ENCODE peak calls at places on chromosome 14, in seven cellular contexts. K is fibroblast of lung, Z is mammary epithelial cell, P is endodermal cell, I is neuronal stem cell, S is colonic mucosa, J is SK-N-SH. V is an unnamed sample. For H3K36me3, the result is how much of the 10 kb centered on the place peaks cover.

GRCh38 chr14:64417042-64417770 is 29.1 kb downstream of the MTHFD1 start:
- DNase-seq in S (no peak), P (no peak), I (no peak), K (peak), Z (no peak), J (no peak), V (no peak)

GRCh38 chr14:59020382-59020781 is 168.1 kb upstream of the DAAM1 start:
- DNase-seq in S (no peak), J (peak), Z (peak), P (no peak), I (no peak), K (peak), V (no peak)

GRCh38 chr14:49972840-49973239 is 80.0 kb downstream of the ARF6 start:
- DNase-seq in S (peak), Z (peak), I (no peak), K (peak), J (no peak), P (no peak), V (no peak)

GRCh38 chr14:63551338-63551737 is 8.2 kb upstream of the PPP2R5E start:
- DNase-seq in I (no peak), Z (peak), K (peak), P (no peak), S (no peak), J (no peak), V (no peak)

GRCh38 chr14:32692441-32692840 is 246.2 kb upstream of the NPAS3 start:
- DNase-seq in S (no peak), I (no peak), K (peak), J (no peak), P (no peak), Z (no peak), V (no peak)

GRCh38 chr14:38079268-38079667 is 128.4 kb upstream of the SSTR1 start:
- DNase-seq in P (no peak), S (no peak), Z (no peak), J (no peak), K (no peak), I (no peak), V (no peak)

GRCh38 chr14:24130717-24131548 is 474 bp downstream of the FITM1 start:
- DNase-seq in K (no peak), J (peak), P (no peak), S (no peak), I (no peak), Z (no peak), V (no peak)

GRCh38 chr14:81464253-81465001 is 64.3 kb upstream of the STON2 start:
- DNase-seq in K (peak), J (peak), S (peak), I (peak), Z (peak), P (peak), V (no peak)

GRCh38 chr14:23916038-23916437 is 37.5 kb upstream of the DHRS4 start:
- DNase-seq in J (no peak), I (no peak), S (no peak), P (no peak), Z (no peak), K (no peak), V (no peak)

GRCh38 chr14:26730929-26731618 is 133.2 kb upstream of the NOVA1 start:
- DNase-seq in J (peak), K (peak), Z (no peak), S (peak), I (peak), P (peak), V (no peak)

GRCh38 chr14:22463763-22464173 is 125.3 kb downstream of the DAD1 start:
- DNase-seq in Z (no peak), P (no peak), K (no peak), I (no peak), J (no peak), S (no peak), V (no peak)

GRCh38 chr14:104143521-104144452 is 5.4 kb downstream of the KIF26A start:
- DNase-seq in J (peak), P (peak), S (no peak), I (no peak), Z (no peak), K (no peak), V (peak)

GRCh38 chr14:24556756-24557155 is 19.3 kb downstream of the CTSG start:
- DNase-seq in J (no peak), Z (peak), K (peak), P (no peak), I (no peak), S (no peak), V (no peak)

GRCh38 chr14:68146812-68147211 is 327.2 kb downstream of the RAD51B start:
- DNase-seq in J (no peak), Z (peak), P (no peak), I (no peak), K (peak), S (no peak), V (no peak)

GRCh38 chr14:89773644-89774316 is 180.8 kb downstream of the EFCAB11 start:
- DNase-seq in K (peak), P (peak), S (no peak), Z (no peak), J (no peak), I (no peak), V (no peak)

GRCh38 chr14:23578560-23579310 is at the start of gene JPH4:
- DNase-seq in P (peak), Z (no peak), K (no peak), J (peak), S (no peak), I (no peak), V (no peak)

GRCh38 chr14:102140027-102140749 is 491 bp downstream of the WDR20 start:
- DNase-seq in I (peak), J (peak), Z (peak), P (peak), K (peak), S (peak), V (no peak)

GRCh38 chr14:75995372-75996041 is 9.9 kb downstream of the IFT43 start:
- DNase-seq in Z (no peak), J (no peak), K (no peak), S (no peak), I (no peak), P (peak), V (peak)

GRCh38 chr14:105888151-105888550 is 361.8 kb downstream of the TMEM121 start:
- DNase-seq in S (no peak), I (no peak), J (no peak), P (peak), Z (no peak), K (no peak), V (no peak)

GRCh38 chr14:22908601-22909000 is 10.3 kb downstream of the RBM23 start:
- DNase-seq in P (no peak), Z (no peak), S (no peak), K (no peak), I (no peak), J (no peak), V (no peak)

GRCh38 chr14:94412671-94413638 is 24.6 kb upstream of the SERPINA1 start:
- DNase-seq in I (no peak), S (no peak), P (peak), K (no peak), J (no peak), Z (peak), V (no peak)

GRCh38 chr14:82710257-82710841 is 1176.7 kb upstream of the SEL1L start:
- DNase-seq in S (peak), I (peak), J (peak), K (peak), P (peak), Z (peak), V (no peak)

GRCh38 chr14:53193193-53193592 is 40.1 kb upstream of the DDHD1 start:
- DNase-seq in K (peak), J (no peak), Z (no peak), S (no peak), I (no peak), P (no peak), V (no peak)

GRCh38 chr14:24307575-24308341 is at the start of gene CIDEB:
- DNase-seq in K (peak), Z (no peak), I (peak), P (peak), S (peak), J (peak), V (no peak)

GRCh38 chr14:105528859-105529505 is 2.6 kb downstream of the TMEM121 start:
- DNase-seq in I (no peak), J (no peak), P (no peak), Z (no peak), K (no peak), S (no peak), V (peak)

GRCh38 chr14:89388853-89389252 is 28.2 kb downstream of the FOXN3 start:
- DNase-seq in P (peak), K (no peak), Z (no peak), S (no peak), I (no peak), J (no peak), V (no peak)

GRCh38 chr14:106551265-106551664 is 1024.9 kb downstream of the TMEM121 start:
- DNase-seq in K (no peak), Z (no peak), S (no peak), J (no peak), I (no peak), P (no peak), V (no peak)

GRCh38 chr14:106811167-106811566 is 1284.8 kb downstream of the TMEM121 start:
- DNase-seq in K (no peak), Z (no peak), P (no peak), I (no peak), S (no peak), J (no peak), V (no peak)

GRCh38 chr14:60254176-60254575 is 5.2 kb downstream of the PPM1A start:
- DNase-seq in P (no peak), K (no peak), Z (no peak), I (no peak), J (no peak), S (peak), V (no peak)

GRCh38 chr14:69669375-69669774 is 58.0 kb downstream of the SUSD6 start:
- DNase-seq in S (no peak), I (no peak), K (no peak), P (no peak), Z (no peak), J (no peak), V (no peak)
- H3K4me3 ChIP-seq in S (no peak), I (no peak), K (no peak), P (no peak), Z (no peak), J (no peak), V (no peak)

GRCh38 chr14:51552768-51553426 is 98.8 kb upstream of the FRMD6 start:
- DNase-seq in S (no peak), J (peak), K (peak), I (no peak), Z (peak), P (no peak), V (peak)

GRCh38 chr14:51554339-51554920 is 97.3 kb upstream of the FRMD6 start:
- DNase-seq in Z (peak), P (no peak), I (no peak), S (no peak), K (peak), J (no peak), V (no peak)

GRCh38 chr14:51554953-51555352 is 96.8 kb upstream of the FRMD6 start:
- DNase-seq in J (no peak), K (peak), S (no peak), P (no peak), I (no peak), Z (no peak), V (no peak)

GRCh38 chr14:51548187-51548586 is 103.5 kb upstream of the FRMD6 start:
- DNase-seq in J (no peak), K (peak), I (no peak), S (no peak), Z (no peak), P (no peak), V (no peak)

DNA sequence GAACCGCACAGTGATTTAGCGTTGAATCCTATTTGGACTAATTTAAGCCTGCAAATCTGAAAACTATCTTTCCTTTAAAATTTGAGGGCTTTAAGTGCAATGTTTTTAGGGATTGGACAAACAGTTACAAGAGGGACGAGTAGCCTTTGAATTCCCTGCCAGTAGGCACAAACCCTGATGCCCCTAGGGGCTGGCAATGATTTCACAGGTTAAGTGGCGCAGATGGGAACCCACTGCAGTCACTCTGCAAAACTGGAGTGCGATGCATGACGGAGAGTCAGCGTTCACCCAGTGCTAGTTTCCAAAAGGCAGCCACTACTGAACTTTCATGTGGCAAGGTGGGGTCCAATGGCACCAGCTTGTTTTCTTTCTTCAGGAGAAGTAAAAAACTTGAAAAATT is 99.4 kb upstream of the FRMD6 start:
- DNase-seq in I (no peak), K (no peak), P (no peak), S (no peak), Z (no peak), J (peak), V (no peak)
- H3K9ac ChIP-seq in I (no peak), K (no peak), P (no peak), S (no peak), Z (no peak), J (no peak), V (no peak)

GRCh38 chr14:55626131-55626530 is 46.1 kb downstream of the KTN1 start:
- DNase-seq in Z (no peak), K (no peak), I (no peak), J (no peak), S (no peak), P (no peak), V (no peak)
- H3K36me3 ChIP-seq in Z (under half), K (under half), I (half or more), J (half or more), S (under half), P (half or more), V (under half)

DNA sequence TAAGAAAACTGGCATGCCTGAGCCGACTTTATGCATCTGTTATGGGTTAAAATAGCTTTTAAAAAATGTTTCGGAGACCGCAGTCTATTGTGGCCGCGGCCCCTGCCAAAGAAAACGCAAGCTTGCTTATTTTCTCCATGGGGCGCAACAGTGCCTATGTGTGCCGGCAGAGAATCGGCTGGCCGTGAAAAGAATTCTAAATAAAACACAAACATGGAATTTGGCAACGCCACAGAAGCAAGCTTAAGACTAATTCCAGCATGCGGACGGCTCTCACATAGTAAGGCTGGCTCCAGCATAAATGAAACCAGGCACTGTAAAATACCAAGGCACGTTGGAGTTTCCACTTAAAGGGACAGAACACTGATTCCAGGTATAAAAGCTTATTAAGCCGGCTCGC is 56.7 kb downstream of the BCL11B start:
- DNase-seq in P (no peak), Z (peak), J (no peak), I (no peak), S (no peak), K (peak), V (no peak)
- H3K4me3 ChIP-seq in P (no peak), Z (peak), J (no peak), I (no peak), S (no peak), K (no peak), V (peak)

GRCh38 chr14:57400556-57401494 is 10.4 kb downstream of the NAA30 start:
- DNase-seq in I (no peak), J (no peak), S (no peak), K (no peak), P (no peak), Z (no peak), V (no peak)
- H3K9ac ChIP-seq in I (no peak), J (no peak), S (no peak), K (no peak), P (no peak), Z (no peak), V (no peak)

DNA sequence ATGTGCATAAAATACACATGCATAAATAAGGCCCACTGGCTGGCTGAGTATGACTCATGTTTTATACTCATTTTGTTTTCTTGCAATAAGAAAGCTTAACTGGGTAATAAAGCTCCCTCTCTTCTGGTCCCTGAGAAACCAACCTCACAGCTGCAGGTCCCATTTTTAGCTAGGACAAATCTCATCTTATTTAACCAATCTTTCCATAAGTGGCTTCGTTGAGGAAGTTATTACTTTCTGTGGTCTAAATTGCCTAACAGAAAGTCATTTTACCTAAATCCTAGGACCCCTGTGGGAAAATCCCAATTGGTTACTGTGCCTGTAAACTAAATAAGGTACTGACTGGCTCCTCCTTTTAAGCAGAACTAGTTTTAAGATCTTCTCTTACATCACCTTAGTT is 232.9 kb upstream of the FBXO33 start:
- DNase-seq in Z (no peak), K (peak), S (no peak), I (no peak), J (no peak), P (no peak), V (no peak)
- H3K36me3 ChIP-seq in Z (under half), K (under half), S (under half), I (under half), J (under half), P (under half), V (under half)

DNA sequence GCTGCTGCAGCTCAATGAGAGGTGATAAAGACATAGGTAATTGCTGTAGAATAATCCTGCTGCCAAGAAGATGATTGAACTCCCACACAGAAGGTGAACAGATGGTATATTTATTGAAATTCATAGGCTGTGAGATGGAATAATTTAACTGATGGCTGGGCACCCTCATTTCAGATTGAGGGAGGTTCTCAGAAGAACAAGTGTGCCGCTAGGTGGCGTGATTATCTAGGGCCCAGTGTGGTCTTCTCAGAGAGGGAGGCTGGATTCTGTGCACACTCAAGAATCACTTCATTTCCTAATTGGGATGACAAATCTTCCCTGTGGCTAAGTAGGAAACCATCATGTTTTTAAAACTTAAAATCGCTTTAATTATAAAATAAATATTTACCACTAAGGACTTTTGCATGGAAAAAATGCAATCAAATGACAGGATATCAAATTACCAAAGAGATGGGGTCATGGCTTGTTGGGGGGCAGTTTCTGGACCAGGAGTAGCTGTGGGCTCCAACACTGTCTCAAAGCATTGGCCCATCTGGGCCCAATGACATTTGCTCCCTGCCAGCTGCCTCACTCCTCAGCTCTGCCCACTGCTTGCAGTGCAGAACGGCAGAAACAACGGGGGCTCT is 132.3 kb downstream of the SNAPC1 start:
- DNase-seq in J (peak), I (peak), P (peak), K (peak), S (peak), Z (peak), V (no peak)
- H3K4me3 ChIP-seq in J (peak), I (no peak), P (no peak), K (no peak), S (no peak), Z (no peak), V (no peak)

GRCh38 chr14:96205059-96205993 is 687 bp downstream of the BDKRB2 start:
- DNase-seq in I (no peak), P (peak), Z (peak), S (peak), K (no peak), J (no peak), V (peak)

GRCh38 chr14:96205994-96206392 is 1.4 kb downstream of the BDKRB2 start:
- DNase-seq in P (no peak), J (no peak), S (no peak), I (no peak), K (no peak), Z (no peak), V (peak)

GRCh38 chr14:96204151-96205058 is at the start of gene BDKRB2:
- DNase-seq in S (peak), P (peak), K (peak), Z (peak), J (peak), I (peak), V (peak)

GRCh38 chr14:96207686-96208085 is 3.0 kb downstream of the BDKRB2 start:
- DNase-seq in P (no peak), I (no peak), Z (peak), K (no peak), S (no peak), J (no peak), V (no peak)

DNA sequence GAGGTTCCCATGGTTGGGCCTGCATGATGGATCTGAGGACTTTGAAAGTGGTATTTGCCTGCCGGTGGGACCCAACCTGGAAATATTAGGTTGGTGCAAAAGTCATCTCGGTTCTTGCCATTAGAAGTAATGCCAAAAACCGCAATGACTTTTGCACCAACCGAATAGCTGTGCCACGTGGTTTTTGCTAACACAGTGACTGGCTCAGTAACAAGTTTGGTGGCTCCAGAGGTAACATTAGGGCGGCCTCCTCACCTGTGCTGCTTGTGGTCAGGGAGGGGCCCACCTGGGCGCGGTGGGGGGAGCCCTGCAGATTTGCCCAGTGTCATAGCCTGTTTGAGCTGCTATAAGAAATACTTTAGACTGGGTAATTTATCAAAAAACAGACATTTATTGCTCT is 1.8 kb downstream of the BDKRB2 start:
- DNase-seq in K (no peak), I (no peak), J (no peak), S (peak), P (no peak), Z (peak), V (peak)
- H3K9ac ChIP-seq in K (no peak), I (peak), J (no peak), S (peak), P (no peak), Z (peak), V (peak)

GRCh38 chr14:72965249-72965648 is 39.0 kb downstream of the DCAF4 start:
- DNase-seq in I (no peak), P (no peak), S (no peak), K (peak), J (no peak), Z (peak), V (no peak)
- H3K36me3 ChIP-seq in I (under half), P (under half), S (under half), K (under half), J (under half), Z (under half), V (under half)

GRCh38 chr14:56002316-56002715 is 115.9 kb upstream of the PELI2 start:
- DNase-seq in Z (no peak), S (no peak), I (no peak), K (peak), J (no peak), P (no peak), V (no peak)
- H3K4me3 ChIP-seq in Z (no peak), S (no peak), I (no peak), K (no peak), J (no peak), P (no peak), V (no peak)